ENCODE peak calls at places on chromosome 16, in four cellular contexts. I, T, O and H are unnamed samples.

GRCh38 chr16:7650446-7650845 is 317.8 kb downstream of the RBFOX1 start:
- DNase-seq in T (no peak), O (no peak), I (no peak), H (no peak)

GRCh38 chr16:56729351-56729735 is 586 bp upstream of the NUP93 start:
- DNase-seq in T (no peak), I (no peak), O (no peak), H (no peak)

GRCh38 chr16:57147381-57148191 is 38.3 kb downstream of the PSME3IP1 start:
- DNase-seq in I (no peak), T (no peak), O (no peak), H (no peak)

GRCh38 chr16:63816304-63816703 is 1305.6 kb downstream of the CDH11 start:
- DNase-seq in O (no peak), T (no peak), I (no peak), H (no peak)

GRCh38 chr16:87212026-87212425 is 105.2 kb downstream of the C16orf95 start:
- DNase-seq in T (no peak), I (no peak), O (no peak), H (no peak)

GRCh38 chr16:9260665-9261064 is 169.2 kb downstream of the HAPSTR1 start:
- DNase-seq in O (no peak), I (no peak), T (peak), H (no peak)

GRCh38 chr16:66342294-66342900 is 24.1 kb upstream of the CDH5 start:
- DNase-seq in O (peak), T (peak), I (no peak), H (peak)

GRCh38 chr16:7703661-7704060 is 371.0 kb downstream of the RBFOX1 start:
- DNase-seq in T (no peak), I (no peak), O (no peak), H (no peak)

GRCh38 chr16:86222541-86222940 is 287.8 kb upstream of the FOXF1 start:
- DNase-seq in T (no peak), O (no peak), I (no peak), H (no peak)

GRCh38 chr16:12679660-12680272 is 123.9 kb downstream of the CPPED1 start:
- DNase-seq in O (no peak), I (no peak), T (no peak), H (no peak)

GRCh38 chr16:85733839-85734170 is 17.1 kb downstream of the C16orf74 start:
- DNase-seq in I (no peak), T (no peak), O (peak), H (peak)

GRCh38 chr16:86921289-86921688 is 342.9 kb downstream of the FOXL1 start:
- DNase-seq in T (no peak), O (no peak), I (no peak), H (no peak)

GRCh38 chr16:8644513-8645140 is 23.1 kb downstream of the METTL22 start:
- DNase-seq in I (no peak), O (no peak), T (no peak), H (no peak)

GRCh38 chr16:78763821-78764440 is 664.5 kb downstream of the WWOX start:
- DNase-seq in T (no peak), I (no peak), O (no peak), H (no peak)

GRCh38 chr16:82782715-82783251 is 156.0 kb downstream of the CDH13 start:
- DNase-seq in T (no peak), I (no peak), O (no peak), H (peak)

GRCh38 chr16:85216522-85217375 is 104.5 kb upstream of the CIBAR2 start:
- DNase-seq in T (no peak), I (no peak), O (peak), H (no peak)

GRCh38 chr16:85153046-85153445 is 40.8 kb upstream of the CIBAR2 start:
- DNase-seq in T (no peak), O (no peak), I (no peak), H (no peak)

GRCh38 chr16:46947900-46948547 is 25.4 kb downstream of the DNAJA2 start:
- DNase-seq in T (peak), O (peak), I (peak), H (no peak)

DNA sequence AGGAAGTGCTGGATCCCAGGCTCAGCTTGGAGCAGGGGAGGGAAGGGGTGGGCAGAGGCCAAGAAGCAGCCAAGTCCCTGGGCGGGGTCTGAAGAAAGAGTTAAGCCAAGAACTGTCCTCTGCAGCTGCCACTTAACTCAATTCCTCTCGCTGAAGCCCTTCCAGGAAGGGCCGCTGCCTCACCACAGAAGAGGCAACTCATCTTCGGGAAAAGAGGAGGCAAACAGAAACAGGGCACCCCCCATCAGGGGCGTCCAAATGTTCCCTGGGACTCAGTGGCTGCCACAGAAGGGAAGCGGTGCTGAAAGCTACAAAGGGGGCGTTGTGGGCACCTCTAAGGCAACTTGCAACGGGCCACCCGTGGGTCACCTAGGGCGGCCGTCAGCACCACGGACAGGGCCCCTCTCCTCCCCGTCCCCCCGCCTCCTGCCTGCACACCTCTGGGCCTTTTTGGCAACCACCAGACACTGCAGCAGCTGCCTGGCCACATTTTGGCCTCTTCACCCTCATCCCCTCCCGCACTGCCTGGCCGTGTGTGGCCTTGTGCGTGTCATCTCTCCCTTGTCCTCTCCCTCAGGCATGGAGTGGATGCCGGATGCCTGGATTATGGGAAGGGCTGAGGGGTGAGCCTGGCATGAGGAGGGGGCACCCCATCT is 2.5 kb downstream of the TLCD3B start:
- DNase-seq in I (no peak), O (peak), T (no peak), H (no peak)
- TF ChIP-seq ATF3 in I (no peak), O (no peak), T (peak), H (no peak)

GRCh38 chr16:20941635-20941926 is 41.0 kb downstream of the LYRM1 start:
- DNase-seq in O (no peak), I (no peak), T (no peak), H (no peak)

GRCh38 chr16:20939599-20939998 is 39.0 kb downstream of the LYRM1 start:
- DNase-seq in I (no peak), T (no peak), O (no peak), H (no peak)

GRCh38 chr16:20942271-20942670 is 41.7 kb downstream of the LYRM1 start:
- DNase-seq in O (no peak), I (no peak), T (no peak), H (no peak)

GRCh38 chr16:20938426-20938825 is 37.9 kb downstream of the LYRM1 start:
- DNase-seq in O (no peak), I (no peak), T (no peak), H (no peak)

GRCh38 chr16:20940864-20941634 is 40.5 kb downstream of the LYRM1 start:
- DNase-seq in T (no peak), I (no peak), O (no peak), H (no peak)
- H3K4me3 ChIP-seq in T (no peak), I (no peak), O (no peak), H (no peak)

GRCh38 chr16:58317608-58318152 is 22.9 kb upstream of the PRSS54 start:
- DNase-seq in I (no peak), T (no peak), O (no peak), H (no peak)
- TF ChIP-seq TAF1 in I (no peak), T (no peak), O (no peak), H (no peak)

GRCh38 chr16:31350275-31351005 is 4.5 kb upstream of the ITGAX start:
- DNase-seq in I (no peak), O (no peak), T (no peak), H (no peak)
- TF ChIP-seq ATF3 in I (no peak), O (no peak), T (no peak), H (no peak)

GRCh38 chr16:49855822-49856740 is at the start of gene ZNF423:
- DNase-seq in O (no peak), I (no peak), T (no peak), H (no peak)
- H3K4me3 ChIP-seq in O (peak), I (peak), T (peak), H (peak)

DNA sequence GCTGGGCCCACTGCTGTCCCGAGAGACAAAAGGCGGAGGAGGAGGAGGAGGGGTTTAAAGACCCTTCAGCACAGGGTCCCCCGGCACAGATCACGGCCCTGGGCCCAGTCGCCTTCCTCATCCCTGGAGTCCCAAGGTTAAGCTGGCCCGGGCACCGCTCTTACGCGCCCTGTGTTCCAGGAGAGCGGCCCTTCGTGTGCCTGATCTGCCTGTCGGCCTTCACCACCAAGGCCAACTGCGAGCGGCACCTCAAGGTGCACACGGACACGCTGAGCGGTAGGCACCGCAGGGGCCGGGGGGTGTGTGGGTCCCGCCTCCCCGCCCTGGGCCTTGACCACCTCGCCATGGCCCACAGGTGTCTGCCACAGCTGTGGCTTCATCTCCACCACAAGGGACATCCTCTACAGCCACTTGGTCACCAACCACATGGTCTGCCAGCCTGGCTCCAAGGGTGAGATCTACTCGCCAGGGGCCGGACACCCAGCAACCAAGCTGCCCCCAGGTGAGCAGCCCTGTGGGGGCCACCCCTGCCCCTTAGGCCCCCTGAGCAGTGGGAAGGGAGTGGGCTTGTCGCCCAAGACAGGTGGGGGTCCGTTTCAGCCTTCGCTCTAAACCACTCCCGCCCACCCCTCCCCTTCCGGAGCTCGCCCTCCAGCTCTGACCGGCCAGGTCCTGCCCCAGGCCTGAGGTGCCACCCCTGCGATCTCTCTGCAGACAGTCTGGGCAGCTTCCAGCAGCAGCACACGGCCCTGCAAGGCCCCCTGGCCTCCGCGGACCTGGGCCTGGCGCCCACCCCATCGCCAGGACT is 37.6 kb upstream of the ZC3H18 start:
- DNase-seq in O (no peak), I (no peak), T (no peak), H (no peak)
- TF ChIP-seq TAF1 in O (no peak), I (no peak), T (no peak), H (no peak)

DNA sequence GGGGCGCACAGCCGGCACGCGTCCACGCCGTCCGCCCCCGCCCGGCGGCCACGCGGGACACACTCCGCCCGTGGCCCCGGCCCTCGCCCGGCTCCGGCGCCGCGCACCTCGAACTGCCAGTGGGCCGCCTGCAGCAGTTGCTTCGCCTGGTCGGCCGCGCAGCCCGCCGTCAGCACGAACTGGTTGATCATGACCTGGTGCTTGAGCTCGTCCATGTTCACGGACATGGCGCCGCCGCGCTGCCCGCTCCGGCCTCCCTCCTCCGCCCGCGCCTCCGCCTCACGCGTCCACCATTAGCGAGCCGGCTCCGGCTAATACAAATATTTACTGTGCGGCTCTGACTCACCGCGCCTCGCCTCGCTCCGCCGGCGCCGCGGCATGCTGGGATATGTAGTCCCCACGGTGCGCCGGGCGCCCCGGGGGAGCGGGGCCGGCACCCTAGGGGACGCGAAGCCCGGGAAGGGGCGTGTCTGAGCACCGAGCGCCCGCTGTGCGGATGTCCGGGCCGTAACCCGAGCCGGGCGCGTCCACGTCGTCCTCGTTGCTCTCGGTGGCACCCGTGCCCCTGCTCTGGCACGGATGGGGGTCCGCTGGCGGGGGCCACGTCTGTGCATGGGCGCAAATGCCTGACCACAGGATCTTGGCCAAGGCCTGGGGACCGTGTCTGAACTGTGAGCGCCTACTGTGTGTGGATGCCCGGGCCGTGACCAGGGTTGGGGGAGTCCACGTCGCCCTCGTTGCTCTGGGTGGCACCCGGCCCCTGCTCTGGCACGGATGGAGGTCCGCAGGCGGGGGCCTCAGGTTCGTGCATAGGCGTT is at the start of gene UBALD1:
- DNase-seq in O (peak), I (peak), T (peak), H (no peak)
- TF ChIP-seq ATF3 in O (peak), I (no peak), T (peak), H (peak)

DNA sequence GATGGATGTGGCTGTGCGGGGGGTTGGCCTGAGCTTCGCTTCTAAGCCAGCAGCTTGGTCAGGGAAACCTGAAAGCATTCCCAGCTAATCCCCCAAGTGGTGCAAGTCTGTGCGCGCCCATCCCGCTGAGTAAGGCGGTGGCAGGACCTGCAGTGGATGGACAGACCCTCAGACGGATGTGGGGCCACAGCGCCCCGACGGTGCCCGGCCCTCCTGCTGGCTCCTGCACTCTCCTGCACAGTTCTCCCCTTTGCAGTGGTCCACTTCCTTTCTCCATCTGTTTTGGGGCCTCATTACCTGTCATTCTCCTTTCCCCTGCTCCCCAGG is 2.3 kb downstream of the ATP2A1 start:
- DNase-seq in T (no peak), I (no peak), O (no peak), H (no peak)
- H3K4me3 ChIP-seq in T (no peak), I (peak), O (peak), H (peak)

DNA sequence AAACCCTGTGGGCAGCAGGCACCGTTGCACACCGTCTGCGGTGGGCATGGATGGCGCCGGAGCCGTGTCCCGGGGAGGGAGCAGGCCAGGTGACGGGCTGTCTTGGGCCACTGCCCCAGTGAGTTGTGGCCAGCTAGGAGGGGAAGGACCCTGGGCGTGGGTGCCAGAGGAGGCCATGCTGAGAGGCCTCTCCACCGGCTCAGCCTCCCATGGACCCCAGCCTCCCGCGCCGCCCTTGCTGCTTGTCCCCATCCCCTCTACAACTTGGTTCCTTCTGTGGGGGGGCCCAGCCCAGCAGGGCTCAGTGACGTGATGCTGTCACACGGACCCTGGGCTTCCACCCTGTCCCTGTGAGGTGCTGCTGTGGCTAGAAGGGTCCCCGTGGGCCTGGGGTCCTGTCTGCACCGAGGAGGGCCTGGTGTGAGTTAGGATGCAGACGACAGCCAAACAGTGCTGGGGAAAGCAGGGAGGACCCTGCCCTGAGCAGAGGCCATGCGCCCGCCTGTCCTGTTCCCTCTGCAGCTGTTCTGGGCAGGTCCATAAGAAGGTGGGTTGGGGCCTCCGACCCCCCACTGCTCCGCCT is 11.3 kb downstream of the UBE2I start:
- DNase-seq in O (no peak), T (no peak), I (no peak), H (no peak)
- TF ChIP-seq TAF1 in O (no peak), T (no peak), I (no peak), H (no peak)

DNA sequence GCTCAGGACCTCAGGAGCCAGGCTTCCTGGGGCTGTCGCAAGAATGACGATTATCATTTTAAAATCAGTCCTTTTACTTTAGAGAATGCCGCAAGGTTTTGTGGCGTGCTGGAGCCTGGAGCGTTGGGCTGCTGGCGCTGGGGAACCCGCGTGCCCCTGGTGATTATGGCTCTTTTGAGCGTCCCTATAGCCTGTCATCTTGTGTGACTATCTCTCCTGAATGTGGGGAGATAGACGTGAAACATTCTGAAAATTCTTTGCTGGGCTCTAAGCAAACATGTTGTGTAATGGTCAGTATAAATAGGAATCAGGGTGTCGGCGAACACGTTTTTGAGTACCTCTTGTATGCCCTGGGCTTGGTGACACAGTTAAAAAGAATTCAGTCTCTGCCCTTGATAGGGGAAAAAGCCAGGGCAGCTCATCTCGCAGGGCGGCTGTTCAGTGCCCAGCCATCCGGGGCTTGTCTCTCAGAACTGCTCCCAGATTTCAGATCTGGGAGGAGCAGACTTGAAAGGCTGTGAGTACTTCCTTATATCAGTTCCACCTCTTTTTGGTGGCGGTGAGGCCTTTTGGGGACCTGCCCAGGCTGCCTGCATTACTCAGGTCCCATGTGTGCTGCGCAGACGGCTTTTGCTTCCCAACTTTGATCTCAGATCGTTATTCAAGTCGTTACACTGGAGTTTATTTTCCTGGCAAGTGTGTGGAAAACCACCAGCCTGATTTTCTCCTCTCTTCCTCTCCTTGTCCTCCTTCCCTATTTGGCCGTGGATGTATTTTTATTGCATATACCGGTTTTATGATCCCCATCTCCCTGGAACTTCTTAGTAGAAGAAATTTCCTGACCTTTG is 976 bp downstream of the SLC7A6 start:
- DNase-seq in T (peak), O (peak), I (no peak), H (no peak)
- TF ChIP-seq ATF3 in T (peak), O (no peak), I (no peak), H (no peak)